ENCODE peak calls at places on chromosomes 1 and 21, in ten cellular contexts. G is activated T-cell treated with anti-CD3 and anti-CD28 coated beads, Interleukin-2, amount 50 U/mL, for 1 hour; O is fibroblast of lung; S is right cardiac atrium; R is heart left ventricle; M is CD8-positive, alpha-beta T cell; Q is stimulated activated CD8-positive, alpha-beta memory T cell treated with anti-CD3 and anti-CD28 coated beads, Interleukin-7, amount 100 ng/mL, for 1 hour; V is EL; U is RWPE1; K is AG08395. X is an unnamed sample.

GRCh38 chr1:235130766-235131270 is 2.2 kb upstream of the TOMM20 start:
- DNase-seq in G (no peak), O (no peak), S (no peak), R (no peak), M (no peak), Q (no peak), V (no peak), U (no peak), K (no peak), X (no peak)

GRCh38 chr1:10793129-10793651 is 3.3 kb downstream of the CASZ1 start:
- DNase-seq in G (no peak), O (peak; percentile 29), S (no peak), R (no peak), M (no peak), Q (no peak), V (no peak), U (no peak), K (no peak), X (no peak)

GRCh38 chr1:246923482-246923881 is 8.3 kb downstream of the AHCTF1 start:
- DNase-seq in G (no peak), O (no peak), S (no peak), R (no peak), M (no peak), Q (no peak), V (no peak), U (no peak), K (peak; percentile 4), X (no peak)

GRCh38 chr21:31457675-31458074 is 113.6 kb upstream of the TIAM1 start:
- DNase-seq in G (no peak), O (no peak), S (no peak), R (no peak), M (no peak), Q (no peak), V (no peak), U (no peak), K (no peak), X (no peak)

GRCh38 chr1:229148041-229148671 is 122.8 kb upstream of the RAB4A start:
- DNase-seq in G (no peak), O (no peak), S (peak; percentile 75), R (peak; percentile 31), M (no peak), Q (no peak), V (no peak), U (no peak), K (no peak), X (no peak)

GRCh38 chr1:109732390-109732763 is 8.5 kb downstream of the GSTM3 start:
- DNase-seq in G (no peak), O (no peak), S (no peak), R (no peak), M (no peak), Q (no peak), V (no peak), U (no peak), K (no peak), X (no peak)

GRCh38 chr1:115781343-115781742 is 12.8 kb upstream of the CASQ2 start:
- DNase-seq in G (no peak), O (peak; percentile 73), S (no peak), R (no peak), M (no peak), Q (no peak), V (peak; percentile 62), U (peak; percentile 81), K (peak; percentile 51), X (peak; percentile 83)

GRCh38 chr1:80059940-80060339 is 1053.4 kb upstream of the ADGRL4 start:
- DNase-seq in G (no peak), O (no peak), S (no peak), R (no peak), M (no peak), Q (no peak), V (no peak), U (no peak), K (no peak), X (no peak)

GRCh38 chr21:39088831-39089380 is 94.3 kb downstream of the PSMG1 start:
- DNase-seq in G (no peak), O (peak; percentile 76), S (peak; percentile 31), R (peak; percentile 56), M (no peak), Q (no peak), V (peak; percentile 73), U (peak; percentile 52), K (peak; percentile 58), X (no peak)

GRCh38 chr1:112717263-112717662 is 2.1 kb upstream of the PPM1J start:
- DNase-seq in G (no peak), O (no peak), S (no peak), R (no peak), M (no peak), Q (no peak), V (no peak), U (no peak), K (no peak), X (no peak)

GRCh38 chr21:42980959-42981523 is 6.7 kb downstream of the PKNOX1 start:
- DNase-seq in G (no peak), O (no peak), S (no peak), R (no peak), M (no peak), Q (no peak), V (no peak), U (no peak), K (no peak), X (no peak)

GRCh38 chr1:222914861-222915632 is 100.2 kb downstream of the DISP1 start:
- DNase-seq in G (no peak), O (peak; percentile 79), S (no peak), R (no peak), M (no peak), Q (no peak), V (peak; percentile 75), U (peak; percentile 36), K (peak; percentile 54), X (peak; percentile 49)

GRCh38 chr1:169874229-169874628 is 19.5 kb downstream of the SCYL3 start:
- DNase-seq in G (no peak), O (peak; percentile 26), S (no peak), R (no peak), M (no peak), Q (no peak), V (peak; percentile 85), U (no peak), K (peak; percentile 88), X (peak; percentile 71)